ENCODE peak calls at places on chromosomes 1 and 21, in five cellular contexts. S, M, C, W and B are unnamed samples.

GRCh38 chr1:100810360-100810759 is 84.3 kb downstream of the EXTL2 start:
- DNase-seq in S (no peak), M (no peak), C (no peak), W (no peak), B (no peak)

GRCh38 chr1:3186526-3186921 is 117.5 kb downstream of the PRDM16 start:
- DNase-seq in S (no peak), M (no peak), C (no peak), W (no peak), B (no peak)

GRCh38 chr1:14849038-14849437 is 250.6 kb downstream of the KAZN start:
- DNase-seq in S (no peak), M (no peak), C (no peak), W (no peak), B (no peak)

GRCh38 chr1:189149547-189150375 is 1327.9 kb downstream of the BRINP3 start:
- DNase-seq in S (no peak), M (no peak), C (no peak), W (no peak), B (no peak)

GRCh38 chr21:46079357-46080170 is 18.3 kb upstream of the COL6A2 start:
- DNase-seq in S (no peak), M (no peak), C (no peak), W (no peak), B (no peak)

GRCh38 chr21:43611598-43612369 is 47.5 kb downstream of the HSF2BP start:
- DNase-seq in S (no peak), M (peak; percentile 10), C (peak; percentile 70), W (peak; percentile 28), B (peak; percentile 7)

GRCh38 chr1:222546548-222547259 is 1.2 kb downstream of the HHIPL2 start:
- DNase-seq in S (no peak), M (peak; percentile 40), C (no peak), W (no peak), B (no peak)

GRCh38 chr21:45778686-45779085 is 135.2 kb downstream of the PCBP3 start:
- DNase-seq in S (no peak), M (no peak), C (no peak), W (no peak), B (no peak)

GRCh38 chr1:221503268-221503667 is 238.6 kb downstream of the DUSP10 start:
- DNase-seq in S (no peak), M (no peak), C (no peak), W (no peak), B (no peak)

GRCh38 chr1:20099533-20099932 is 19.8 kb downstream of the PLA2G2D start:
- DNase-seq in S (no peak), M (no peak), C (no peak), W (no peak), B (no peak)